ENCODE peak calls at places on chromosomes 1 and 21, in seven cellular contexts. E is H1, G is K562, V is HepG2, U is HCT116, L is GM12878, K is SK-N-SH. F is an unnamed sample.

GRCh38 chr1:50080904-50081586 is 27.7 kb upstream of the ELAVL4 start:
- DNase-seq in E (peak; percentile 48), G (no peak), V (peak; percentile 5), U (no peak), L (no peak), K (peak; percentile 27), F (no peak)

GRCh38 chr1:95086949-95087533 is 14.3 kb upstream of the ALG14 start:
- DNase-seq in E (no peak), G (peak; percentile 22), V (peak; percentile 89), U (no peak), L (no peak), K (no peak), F (no peak)

GRCh38 chr1:42173155-42173933 is 8.8 kb upstream of the GUCA2A start:
- DNase-seq in E (peak; percentile 91), G (peak; percentile 84), V (peak; percentile 18), U (no peak), L (no peak), K (peak; percentile 74), F (peak; percentile 43)

GRCh38 chr1:112237983-112238515 is 158.0 kb upstream of the CTTNBP2NL start:
- DNase-seq in E (no peak), G (no peak), V (no peak), U (no peak), L (no peak), K (no peak), F (no peak)

GRCh38 chr1:220344745-220345144 is 72.5 kb upstream of the RAB3GAP2 start:
- DNase-seq in E (no peak), G (no peak), V (no peak), U (no peak), L (peak; percentile 16), K (no peak), F (no peak)

GRCh38 chr21:27422435-27422834 is 455.5 kb upstream of the ADAMTS5 start:
- DNase-seq in E (no peak), G (no peak), V (no peak), U (no peak), L (no peak), K (no peak), F (no peak)

GRCh38 chr1:242787968-242788367 is 263.5 kb upstream of the PLD5 start:
- DNase-seq in E (no peak), G (no peak), V (no peak), U (no peak), L (no peak), K (no peak), F (no peak)

GRCh38 chr1:161749509-161750407 is at the start of gene DUSP12:
- DNase-seq in E (peak; percentile 91), G (peak; percentile 87), V (peak; percentile 90), U (peak; percentile 90), L (no peak), K (peak; percentile 92), F (no peak)

GRCh38 chr1:232844791-232845190 is 39.6 kb downstream of the MAP10 start:
- DNase-seq in E (no peak), G (no peak), V (no peak), U (no peak), L (no peak), K (no peak), F (no peak)

GRCh38 chr21:15687208-15687607 is 42.6 kb upstream of the USP25 start:
- DNase-seq in E (no peak), G (no peak), V (no peak), U (no peak), L (no peak), K (no peak), F (no peak)

GRCh38 chr1:178544531-178544930 is 31.6 kb downstream of the TEX35 start:
- DNase-seq in E (no peak), G (no peak), V (no peak), U (no peak), L (no peak), K (no peak), F (no peak)

GRCh38 chr1:62528015-62528414 is 69.3 kb upstream of the ANGPTL3 start:
- DNase-seq in E (no peak), G (peak; percentile 18), V (no peak), U (no peak), L (no peak), K (no peak), F (no peak)

GRCh38 chr1:47309427-47309826 is 4.5 kb downstream of the STIL start:
- DNase-seq in E (no peak), G (no peak), V (no peak), U (no peak), L (no peak), K (no peak), F (no peak)

GRCh38 chr1:47317841-47318240 is 3.9 kb upstream of the STIL start:
- DNase-seq in E (no peak), G (no peak), V (no peak), U (no peak), L (no peak), K (no peak), F (no peak)

DNA sequence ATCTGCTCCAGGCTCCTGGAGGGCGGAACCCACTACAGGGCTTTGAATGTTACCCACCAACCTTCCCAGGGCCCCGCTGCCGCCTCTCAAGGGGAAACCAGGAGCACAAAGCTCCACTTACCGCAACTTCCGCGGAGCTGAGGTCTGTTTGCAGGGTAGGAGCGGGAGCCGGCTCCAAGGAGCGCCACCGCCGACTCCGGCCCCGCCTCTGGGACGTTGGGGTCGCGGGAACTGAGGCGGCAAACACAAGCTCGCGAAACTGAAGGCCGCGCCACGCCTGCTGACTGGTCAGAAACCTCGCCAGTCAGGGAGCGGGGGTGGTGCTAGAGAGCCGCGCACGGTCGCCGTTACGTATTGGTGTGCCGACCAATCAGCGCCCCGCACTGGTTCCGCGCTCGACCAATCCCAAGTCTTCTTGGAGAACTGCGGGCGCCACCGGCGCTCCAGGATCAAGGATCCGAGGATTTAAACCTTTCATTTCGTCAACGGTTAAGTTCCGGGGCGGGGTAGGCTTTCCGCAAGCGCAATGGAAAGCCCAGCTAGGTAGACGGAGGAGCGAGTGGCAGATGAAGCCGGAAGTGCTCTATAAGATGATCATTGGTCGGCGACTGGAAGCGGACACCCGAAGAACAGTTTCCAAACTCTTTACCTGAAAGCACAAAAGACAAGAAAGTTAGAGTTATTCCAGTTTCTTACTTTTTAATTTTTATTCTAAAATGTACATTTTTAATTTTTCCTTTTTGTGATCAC is at the start of gene STIL:
- DNase-seq in E (peak; percentile 97), G (peak; percentile 100), V (peak; percentile 99), U (peak; percentile 100), L (peak; percentile 96), K (peak; percentile 95), F (peak; percentile 98)
- TF ChIP-seq SIN3A in E (peak; percentile 76), G (peak; percentile 91), V (peak; percentile 99), U (peak; percentile 97), L (peak; percentile 99), K (peak; percentile 98), F (peak; percentile 93)

GRCh38 chr21:45332981-45333582 is 45.4 kb upstream of the POFUT2 start:
- DNase-seq in E (no peak), G (no peak), V (no peak), U (no peak), L (no peak), K (no peak), F (no peak)

GRCh38 chr21:45330851-45331261 is 43.2 kb upstream of the POFUT2 start:
- DNase-seq in E (no peak), G (no peak), V (no peak), U (no peak), L (no peak), K (no peak), F (no peak)

GRCh38 chr21:45331521-45332257 is 44.0 kb upstream of the POFUT2 start:
- DNase-seq in E (no peak), G (no peak), V (no peak), U (no peak), L (no peak), K (peak; percentile 70), F (no peak)

GRCh38 chr21:45333583-45334121 is 46.0 kb upstream of the POFUT2 start:
- DNase-seq in E (no peak), G (no peak), V (no peak), U (no peak), L (no peak), K (no peak), F (no peak)

DNA sequence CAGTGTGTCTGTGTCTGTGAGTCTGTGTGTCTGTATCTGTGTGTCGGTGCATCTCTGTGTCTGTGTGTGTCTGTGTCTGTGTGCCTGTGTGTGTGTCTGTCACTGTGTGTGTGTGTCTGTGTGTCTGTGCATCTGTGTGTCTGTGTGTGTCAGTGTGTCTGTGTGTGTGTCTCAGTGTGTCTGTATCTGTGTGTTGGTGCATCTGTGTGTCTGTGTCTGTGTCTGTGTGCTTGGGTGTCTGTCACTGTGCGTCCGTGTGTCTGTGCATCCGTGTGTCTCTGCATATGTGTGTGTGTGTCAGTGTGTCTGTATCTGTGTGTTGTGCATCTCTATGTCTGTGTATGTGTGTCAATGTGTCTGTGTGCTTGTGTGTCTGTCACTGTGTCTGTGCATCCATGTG is 44.7 kb upstream of the POFUT2 start:
- DNase-seq in E (no peak), G (no peak), V (no peak), U (no peak), L (no peak), K (no peak), F (no peak)
- TF ChIP-seq SIN3A in E (no peak), G (no peak), V (no peak), U (no peak), L (no peak), K (no peak), F (no peak)

DNA sequence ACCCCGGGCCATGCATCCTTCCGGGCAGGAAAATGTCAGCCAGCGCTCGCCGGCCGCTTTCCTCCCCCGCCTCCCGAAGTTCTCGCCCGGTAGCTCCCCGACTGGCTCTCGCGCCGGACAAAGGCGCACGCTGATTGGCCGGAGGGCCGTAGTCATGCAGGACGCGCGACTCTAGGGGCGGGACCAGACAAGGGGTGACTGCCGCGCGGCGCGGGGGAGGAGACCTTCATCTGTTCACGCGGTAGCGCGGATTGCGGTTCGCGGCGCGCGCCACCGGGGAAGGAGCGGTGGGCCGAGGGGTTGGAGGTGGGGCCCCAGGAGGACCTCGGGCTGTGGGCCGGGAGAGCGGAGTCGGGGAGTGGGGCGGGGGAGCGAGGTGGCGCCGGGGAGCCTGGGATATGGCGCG is at the start of gene FLVCR1:
- DNase-seq in E (peak; percentile 94), G (peak; percentile 100), V (peak; percentile 93), U (peak; percentile 87), L (peak; percentile 79), K (peak; percentile 97), F (peak; percentile 62)
- TF ChIP-seq SIN3A in E (peak; percentile 14), G (peak; percentile 51), V (no peak), U (peak; percentile 66), L (peak; percentile 87), K (peak; percentile 11), F (no peak)

DNA sequence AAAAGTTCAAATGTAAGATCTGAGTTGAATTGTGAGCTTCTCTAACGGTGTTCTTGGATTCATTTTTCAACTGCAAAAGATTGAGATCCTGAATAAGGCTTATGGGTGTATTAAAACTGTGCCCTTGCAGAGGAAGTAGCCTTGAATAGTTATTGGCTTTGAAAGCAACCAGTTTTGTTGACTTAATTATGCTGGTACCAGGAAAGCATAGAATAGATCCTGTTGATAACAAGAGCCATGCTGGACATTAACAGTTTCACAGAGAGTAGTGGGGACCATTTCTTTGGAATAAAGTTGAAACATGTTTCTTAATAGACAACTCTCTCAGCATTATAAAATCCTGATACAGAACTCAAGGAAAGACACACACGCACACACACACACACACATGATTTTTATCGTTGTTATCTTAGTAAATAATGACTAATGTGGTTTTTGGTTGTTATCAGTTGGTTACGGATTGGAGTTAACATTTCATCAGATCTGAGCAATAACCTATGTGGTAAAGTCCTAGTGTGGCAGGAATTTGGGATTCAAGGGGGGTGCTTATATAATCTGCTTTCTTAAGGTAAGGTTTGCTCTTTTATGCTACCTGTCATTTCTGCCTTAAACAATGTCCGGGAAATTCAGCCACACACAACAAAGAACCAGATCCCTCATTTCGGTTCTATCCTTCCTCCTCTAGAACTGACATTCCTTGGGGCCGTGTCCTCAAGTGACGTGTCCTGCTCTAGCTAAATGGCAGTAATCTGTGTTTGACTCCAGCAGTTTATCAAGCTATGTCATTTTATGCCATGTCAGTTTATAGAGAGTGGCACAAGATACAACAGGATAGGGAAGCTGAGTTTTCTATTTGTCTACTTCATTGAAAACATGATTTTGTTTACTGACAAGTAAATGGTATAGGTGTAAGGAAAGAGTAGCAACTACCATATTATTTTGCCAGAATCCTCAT is 331.0 kb downstream of the CHRM3 start:
- DNase-seq in E (no peak), G (no peak), V (no peak), U (no peak), L (no peak), K (peak; percentile 23), F (peak; percentile 2)
- TF ChIP-seq SIN3A in E (no peak), G (no peak), V (no peak), U (no peak), L (no peak), K (no peak), F (no peak)

F was measured in Panc1.